ENCODE peak calls at places on chromosome 6, in four cellular contexts. A, C, Y and K are unnamed samples.

GRCh38 chr6:18110160-18110559 is 12.3 kb downstream of the NHLRC1 start:
- DNase-seq in A (no peak), C (no peak), Y (no peak), K (no peak)

GRCh38 chr6:8679823-8680222 is 244.5 kb upstream of the SLC35B3 start:
- DNase-seq in A (no peak), C (no peak), Y (no peak), K (no peak)

GRCh38 chr6:33081098-33081824 is 5.5 kb downstream of the HLA-DPB1 start:
- DNase-seq in A (no peak), C (no peak), Y (no peak), K (no peak)

GRCh38 chr6:42782689-42783176 is 881 bp downstream of the BICRAL start:
- DNase-seq in A (peak; percentile 68), C (peak; percentile 59), Y (peak; percentile 78), K (peak; percentile 91)

GRCh38 chr6:3210024-3210610 is 17.3 kb downstream of the TUBB2B start:
- DNase-seq in A (no peak), C (no peak), Y (peak; percentile 25), K (no peak)

GRCh38 chr6:18021166-18021850 is 33.9 kb upstream of the KIF13A start:
- DNase-seq in A (no peak), C (no peak), Y (no peak), K (no peak)

GRCh38 chr6:158538741-158539140 is 21.1 kb upstream of the TMEM181 start:
- DNase-seq in A (no peak), C (no peak), Y (no peak), K (no peak)

GRCh38 chr6:9699890-9700289 is 715.0 kb downstream of the TFAP2A start:
- DNase-seq in A (no peak), C (no peak), Y (no peak), K (no peak)

GRCh38 chr6:18477301-18477941 is 90.3 kb downstream of the RNF144B start:
- DNase-seq in A (no peak), C (no peak), Y (no peak), K (peak; percentile 12)

GRCh38 chr6:4665489-4666417 is 110.5 kb upstream of the CDYL start:
- DNase-seq in A (no peak), C (no peak), Y (no peak), K (no peak)

GRCh38 chr6:12348530-12349511 is 58.7 kb downstream of the EDN1 start:
- DNase-seq in A (no peak), C (no peak), Y (no peak), K (no peak)

GRCh38 chr6:109059591-109060021 is 35.0 kb downstream of the SESN1 start:
- DNase-seq in A (peak; percentile 57), C (no peak), Y (peak; percentile 45), K (peak; percentile 79)

GRCh38 chr6:22072939-22073338 is 223.9 kb downstream of the PRL start:
- DNase-seq in A (no peak), C (no peak), Y (no peak), K (peak; percentile 52)

GRCh38 chr6:2749972-2750600 is 636 bp downstream of the MYLK4 start:
- DNase-seq in A (peak; percentile 88), C (peak; percentile 57), Y (peak; percentile 69), K (peak; percentile 82)

GRCh38 chr6:116649129-116649528 is 19.4 kb downstream of the ZUP1 start:
- DNase-seq in A (no peak), C (no peak), Y (no peak), K (no peak)

GRCh38 chr6:52574709-52575489 is 2.0 kb downstream of the TRAM2 start:
- DNase-seq in A (no peak), C (no peak), Y (peak; percentile 76), K (peak; percentile 78)

GRCh38 chr6:156988276-156989158 is 211.3 kb downstream of the ARID1B start:
- DNase-seq in A (peak; percentile 19), C (no peak), Y (peak; percentile 34), K (peak; percentile 62)

GRCh38 chr6:2940010-2940850 is 31.1 kb downstream of the SERPINB6 start:
- DNase-seq in A (peak; percentile 53), C (no peak), Y (peak; percentile 90), K (peak; percentile 49)

GRCh38 chr6:134605034-134605433 is 287.1 kb upstream of the SGK1 start:
- DNase-seq in A (no peak), C (no peak), Y (no peak), K (no peak)

GRCh38 chr6:45327956-45328522 is at the start of gene RUNX2:
- DNase-seq in A (no peak), C (no peak), Y (no peak), K (peak; percentile 17)

GRCh38 chr6:30829639-30830250 is 54.6 kb upstream of the DDR1 start:
- DNase-seq in A (no peak), C (no peak), Y (no peak), K (no peak)

GRCh38 chr6:42661540-42662153 is 60.8 kb downstream of the PRPH2 start:
- DNase-seq in A (peak; percentile 91), C (peak; percentile 76), Y (peak; percentile 61), K (peak; percentile 82)

GRCh38 chr6:83615025-83615999 is 93.6 kb downstream of the SNAP91 start:
- DNase-seq in A (peak; percentile 68), C (peak; percentile 45), Y (peak; percentile 8), K (peak; percentile 56)

GRCh38 chr6:139779988-139780774 is 405.7 kb upstream of the CITED2 start:
- DNase-seq in A (no peak), C (no peak), Y (no peak), K (no peak)

GRCh38 chr6:21999012-21999528 is 297.8 kb downstream of the PRL start:
- DNase-seq in A (no peak), C (peak; percentile 95), Y (no peak), K (no peak)

GRCh38 chr6:144150673-144151009 is 324 bp downstream of the STX11 start:
- DNase-seq in A (peak; percentile 29), C (no peak), Y (peak; percentile 34), K (peak; percentile 55)

GRCh38 chr6:3231213-3232016 is 4.0 kb upstream of the TUBB2B start:
- DNase-seq in A (no peak), C (peak; percentile 85), Y (no peak), K (no peak)

GRCh38 chr6:157822221-157823000 is 635 bp upstream of the SNX9 start:
- DNase-seq in A (no peak), C (no peak), Y (no peak), K (peak; percentile 20)

GRCh38 chr6:82331031-82331773 is 32.4 kb upstream of the TPBG start:
- DNase-seq in A (no peak), C (no peak), Y (no peak), K (peak; percentile 7)

GRCh38 chr6:134678436-134678889 is 271.4 kb downstream of the ALDH8A1 start:
- DNase-seq in A (no peak), C (no peak), Y (no peak), K (no peak)

GRCh38 chr6:33744895-33745546 is 1.7 kb downstream of the IP6K3 start:
- DNase-seq in A (no peak), C (peak; percentile 84), Y (no peak), K (no peak)

GRCh38 chr6:112049051-112049799 is 4.7 kb upstream of the CCN6 start:
- DNase-seq in A (no peak), C (no peak), Y (no peak), K (no peak)